ENCODE peak calls at places on chromosomes 16 and 17, in four cellular contexts. One of them, this sample, is unnamed.

GRCh38 chr16:84847554-84848415 is 28.0 kb downstream of the CRISPLD2 start:
- DNase-seq in K562: no peak
- DNase-seq in GM12878: no peak
- DNase-seq in HepG2: no peak
- DNase-seq in this sample: peak

GRCh38 chr17:80845863-80846671 is 145.6 kb upstream of the CHMP6 start:
- DNase-seq in K562: no peak
- DNase-seq in HepG2: no peak
- DNase-seq in GM12878: no peak
- DNase-seq in this sample: no peak

GRCh38 chr17:76678330-76678729 is 32.4 kb downstream of the MXRA7 start:
- DNase-seq in K562: no peak
- DNase-seq in HepG2: no peak
- DNase-seq in GM12878: no peak
- DNase-seq in this sample: no peak

GRCh38 chr16:86428729-86429472 is 81.4 kb upstream of the FOXF1 start:
- DNase-seq in K562: peak
- DNase-seq in GM12878: no peak
- DNase-seq in HepG2: no peak
- DNase-seq in this sample: no peak

GRCh38 chr17:80943346-80944145 is 48.1 kb upstream of the CHMP6 start:
- DNase-seq in GM12878: no peak
- DNase-seq in K562: no peak
- DNase-seq in HepG2: no peak
- DNase-seq in this sample: peak

GRCh38 chr16:22322741-22323140 is 25.5 kb downstream of the POLR3E start:
- DNase-seq in GM12878: no peak
- DNase-seq in K562: no peak
- DNase-seq in HepG2: no peak
- DNase-seq in this sample: no peak

GRCh38 chr16:726438-727290 is at the start of the genes CCDC78 and HAGHL:
- DNase-seq in GM12878: no peak
- DNase-seq in K562: peak
- DNase-seq in HepG2: no peak
- DNase-seq in this sample: peak

GRCh38 chr17:73092518-73093135 is at the start of gene SLC39A11:
- DNase-seq in K562: peak
- DNase-seq in GM12878: peak
- DNase-seq in HepG2: peak
- DNase-seq in this sample: peak

GRCh38 chr17:80441133-80441578 is 26.2 kb downstream of the ENDOV start:
- DNase-seq in GM12878: no peak
- DNase-seq in HepG2: peak
- DNase-seq in K562: peak
- DNase-seq in this sample: peak

GRCh38 chr17:63250830-63251229 is 195.3 kb downstream of the CYB561 start:
- DNase-seq in K562: no peak
- DNase-seq in GM12878: no peak
- DNase-seq in HepG2: no peak
- DNase-seq in this sample: no peak

GRCh38 chr17:59763861-59764260 is 56.4 kb downstream of the VMP1 start:
- DNase-seq in HepG2: peak
- DNase-seq in K562: no peak
- DNase-seq in GM12878: no peak
- DNase-seq in this sample: no peak

GRCh38 chr17:59423137-59423703 is 91.8 kb downstream of the YPEL2 start:
- DNase-seq in GM12878: no peak
- DNase-seq in HepG2: peak
- DNase-seq in K562: peak
- DNase-seq in this sample: no peak

GRCh38 chr16:58399718-58400633 is 7.7 kb downstream of the GINS3 start:
- DNase-seq in HepG2: no peak
- DNase-seq in K562: no peak
- DNase-seq in GM12878: no peak
- DNase-seq in this sample: no peak

GRCh38 chr17:81259058-81259605 is 20.0 kb downstream of the NDUFAF8 start:
- DNase-seq in K562: no peak
- DNase-seq in GM12878: no peak
- DNase-seq in HepG2: no peak
- DNase-seq in this sample: no peak

GRCh38 chr17:79163071-79163470 is 88.4 kb downstream of the ENGASE start:
- DNase-seq in HepG2: no peak
- DNase-seq in K562: no peak
- DNase-seq in GM12878: no peak
- DNase-seq in this sample: no peak

GRCh38 chr16:69925311-69925710 is 25.8 kb upstream of the CLEC18A start:
- DNase-seq in HepG2: no peak
- DNase-seq in GM12878: no peak
- DNase-seq in K562: no peak
- DNase-seq in this sample: no peak

GRCh38 chr16:48013476-48013875 is 142.3 kb downstream of the ABCC12 start:
- DNase-seq in GM12878: no peak
- DNase-seq in HepG2: no peak
- DNase-seq in K562: no peak
- DNase-seq in this sample: no peak

GRCh38 chr17:50266384-50267073 is 7.7 kb upstream of the TMEM92 start:
- DNase-seq in HepG2: peak
- DNase-seq in K562: no peak
- DNase-seq in GM12878: no peak
- DNase-seq in this sample: no peak

GRCh38 chr17:75064460-75064859 is 17.4 kb downstream of the KCTD2 start:
- DNase-seq in GM12878: no peak
- DNase-seq in K562: no peak
- DNase-seq in HepG2: no peak
- DNase-seq in this sample: no peak

GRCh38 chr16:11233727-11234376 is 22.2 kb downstream of the SOCS1 start:
- DNase-seq in HepG2: no peak
- DNase-seq in GM12878: no peak
- DNase-seq in K562: peak
- DNase-seq in this sample: peak

GRCh38 chr17:69485901-69486643 is 71.6 kb downstream of the MAP2K6 start:
- DNase-seq in HepG2: no peak
- DNase-seq in K562: no peak
- DNase-seq in GM12878: no peak
- DNase-seq in this sample: no peak

GRCh38 chr17:1005361-1005946 is 8.5 kb downstream of the TIMM22 start:
- DNase-seq in HepG2: no peak
- DNase-seq in GM12878: no peak
- DNase-seq in K562: no peak
- DNase-seq in this sample: no peak

GRCh38 chr16:28823291-28823718 is 506 bp downstream of the ATXN2L start:
- DNase-seq in K562: no peak
- DNase-seq in HepG2: no peak
- DNase-seq in GM12878: no peak
- DNase-seq in this sample: peak

GRCh38 chr17:80826955-80827645 is 164.5 kb upstream of the CHMP6 start:
- DNase-seq in HepG2: no peak
- DNase-seq in K562: no peak
- DNase-seq in GM12878: no peak
- DNase-seq in this sample: no peak

GRCh38 chr16:68731569-68732067 is 5.5 kb upstream of the CDH1 start:
- DNase-seq in HepG2: no peak
- DNase-seq in GM12878: no peak
- DNase-seq in K562: no peak
- DNase-seq in this sample: no peak

GRCh38 chr17:69227536-69227935 is 1.1 kb downstream of the ABCA10 start:
- DNase-seq in HepG2: no peak
- DNase-seq in K562: no peak
- DNase-seq in GM12878: no peak
- DNase-seq in this sample: no peak

GRCh38 chr16:58290861-58291260 is 4.0 kb downstream of the PRSS54 start:
- DNase-seq in HepG2: no peak
- DNase-seq in GM12878: no peak
- DNase-seq in K562: no peak
- DNase-seq in this sample: no peak

GRCh38 chr17:73938706-73939105 is 264.8 kb upstream of the RPL38 start:
- DNase-seq in K562: no peak
- DNase-seq in GM12878: no peak
- DNase-seq in HepG2: no peak
- DNase-seq in this sample: no peak

GRCh38 chr17:72952220-72952619 is 140.3 kb downstream of the SLC39A11 start:
- DNase-seq in K562: no peak
- DNase-seq in GM12878: no peak
- DNase-seq in HepG2: no peak
- DNase-seq in this sample: peak

GRCh38 chr17:80826346-80826954 is 165.2 kb upstream of the CHMP6 start:
- DNase-seq in K562: no peak
- DNase-seq in GM12878: no peak
- DNase-seq in HepG2: no peak
- DNase-seq in this sample: no peak

GRCh38 chr16:63890072-63890471 is 1231.8 kb downstream of the CDH11 start:
- DNase-seq in K562: no peak
- DNase-seq in HepG2: no peak
- DNase-seq in GM12878: no peak
- DNase-seq in this sample: no peak

GRCh38 chr17:34672176-34672785 is 92.9 kb downstream of the TMEM132E start:
- DNase-seq in GM12878: no peak
- DNase-seq in HepG2: no peak
- DNase-seq in K562: no peak
- DNase-seq in this sample: no peak
- TF ChIP-seq ETV6 in GM12878: no peak
- TF ChIP-seq ETV6 in HepG2: no peak
- TF ChIP-seq ETV6 in K562: no peak
- TF ChIP-seq ETV6 in this sample: no peak

GRCh38 chr16:30525844-30526136 is 576 bp downstream of the ZNF768 start:
- DNase-seq in K562: no peak
- DNase-seq in HepG2: no peak
- DNase-seq in GM12878: no peak
- DNase-seq in this sample: no peak

GRCh38 chr16:30528799-30529457 is 2.6 kb upstream of the ZNF768 start:
- DNase-seq in K562: no peak
- DNase-seq in HepG2: no peak
- DNase-seq in GM12878: no peak
- DNase-seq in this sample: no peak

GRCh38 chr16:30526137-30526822 is at the start of gene ZNF768:
- DNase-seq in HepG2: peak
- DNase-seq in GM12878: no peak
- DNase-seq in K562: peak
- DNase-seq in this sample: peak

GRCh38 chr16:30526823-30527634 is 663 bp upstream of the ZNF768 start:
- DNase-seq in K562: peak
- DNase-seq in HepG2: peak
- DNase-seq in GM12878: peak
- DNase-seq in this sample: peak

DNA sequence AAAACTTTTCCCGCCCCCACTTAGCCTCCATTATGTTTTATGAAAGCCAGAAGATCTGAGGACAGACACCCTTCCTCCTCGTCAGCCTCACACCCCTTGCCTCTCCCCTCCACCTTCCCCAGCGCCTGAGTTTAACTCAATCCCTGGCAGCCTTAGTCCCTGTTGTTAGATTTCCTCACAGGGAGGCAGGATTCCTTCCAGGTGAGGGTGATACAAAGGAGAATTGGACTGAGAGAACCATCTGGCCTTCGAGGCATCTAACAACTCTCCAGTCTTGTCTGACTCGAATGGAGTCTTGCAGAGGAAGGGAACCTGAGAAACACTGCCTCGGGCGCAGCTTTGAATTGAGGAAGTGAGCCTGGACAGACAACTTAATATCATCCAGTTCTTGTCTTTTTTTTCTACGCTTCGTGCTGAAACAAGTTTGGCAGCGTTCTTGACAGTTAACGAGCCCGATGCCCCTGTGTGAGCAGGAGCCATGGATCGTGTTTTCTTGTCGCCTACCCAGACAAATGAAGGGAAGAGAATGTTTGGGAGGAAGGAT is 1.3 kb upstream of the ZNF768 start:
- DNase-seq in GM12878: peak
- DNase-seq in K562: no peak
- DNase-seq in HepG2: no peak
- DNase-seq in this sample: no peak
- TF ChIP-seq ETV6 in GM12878: no peak
- TF ChIP-seq ETV6 in K562: no peak
- TF ChIP-seq ETV6 in HepG2: no peak
- TF ChIP-seq ETV6 in this sample: no peak

DNA sequence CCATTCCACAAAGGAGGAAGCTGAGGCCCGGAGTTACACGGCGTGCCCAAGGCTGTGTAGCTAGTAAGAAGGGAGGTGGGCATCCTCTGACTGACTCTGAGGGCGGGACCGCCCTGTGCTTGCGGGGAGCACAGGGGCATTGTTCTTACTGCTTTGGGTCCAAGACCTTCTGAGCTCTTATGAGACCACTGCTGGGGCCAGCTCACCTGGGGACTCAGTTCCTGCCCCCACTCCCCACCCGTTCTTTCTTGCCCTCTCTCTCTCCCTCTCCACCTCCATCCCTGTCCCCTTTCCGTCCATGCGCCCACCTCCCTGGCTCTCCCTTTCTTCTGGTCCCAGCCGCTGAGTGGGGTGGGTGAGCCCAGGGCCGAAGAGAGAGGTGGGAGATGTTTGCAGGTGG is 19.6 kb downstream of the CCR7 start:
- DNase-seq in HepG2: no peak
- DNase-seq in K562: no peak
- DNase-seq in GM12878: no peak
- DNase-seq in this sample: peak
- TF ChIP-seq ETV6 in HepG2: no peak
- TF ChIP-seq ETV6 in K562: no peak
- TF ChIP-seq ETV6 in GM12878: no peak
- TF ChIP-seq ETV6 in this sample: no peak

DNA sequence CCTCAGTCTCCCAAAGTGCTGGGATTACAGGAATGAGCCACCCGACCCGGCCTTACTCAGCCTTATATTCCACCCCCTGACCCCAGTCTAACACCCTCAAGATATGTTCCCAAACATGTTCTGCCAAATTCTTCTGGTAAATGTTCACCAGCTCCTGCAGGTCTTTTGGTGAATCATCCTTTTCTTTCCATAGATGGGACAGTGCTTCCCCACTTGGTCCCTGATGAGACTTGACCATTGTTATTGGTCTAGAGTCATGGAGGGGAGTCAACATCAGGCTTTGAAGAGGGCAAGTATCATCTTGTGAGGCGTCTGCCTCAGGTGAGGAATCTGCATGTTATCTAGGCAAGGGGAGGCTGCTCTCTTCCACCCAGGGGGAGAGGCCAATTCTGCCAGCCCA is 10.4 kb upstream of the RUNDC3A start:
- DNase-seq in GM12878: no peak
- DNase-seq in HepG2: no peak
- DNase-seq in K562: no peak
- DNase-seq in this sample: no peak
- TF ChIP-seq ETV6 in GM12878: no peak
- TF ChIP-seq ETV6 in HepG2: no peak
- TF ChIP-seq ETV6 in K562: no peak
- TF ChIP-seq ETV6 in this sample: no peak

DNA sequence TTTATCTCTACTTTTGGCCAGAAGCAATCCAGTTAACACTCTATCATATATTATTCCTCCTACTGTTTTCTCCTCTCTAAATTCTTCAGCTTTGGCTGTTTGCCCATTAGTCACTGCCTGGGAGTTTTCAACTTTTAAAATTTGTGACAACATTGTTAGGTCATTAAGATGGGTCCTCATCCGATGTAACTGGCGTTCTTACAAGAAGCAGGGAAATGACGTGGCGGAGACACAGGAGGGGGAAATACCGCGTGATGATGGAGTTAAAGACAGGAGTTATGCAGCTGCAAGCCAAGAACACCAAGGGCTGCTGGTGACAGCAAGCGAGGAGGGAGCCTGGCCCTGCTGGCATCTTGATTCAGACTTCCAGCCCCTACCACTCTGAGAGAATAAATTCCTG is 34.8 kb upstream of the CPHXL start:
- DNase-seq in HepG2: no peak
- DNase-seq in K562: no peak
- DNase-seq in GM12878: no peak
- DNase-seq in this sample: no peak
- TF ChIP-seq ETV6 in HepG2: no peak
- TF ChIP-seq ETV6 in K562: no peak
- TF ChIP-seq ETV6 in GM12878: no peak
- TF ChIP-seq ETV6 in this sample: no peak

This sample was measured in WTC11.